ENCODE peak calls at places on chromosome 10, in five cellular contexts. One of them, this sample, is unnamed.

GRCh38 chr10:13351340-13351915 is 3.3 kb upstream of the SEPHS1 start:
- DNase-seq in heart right ventricle: no peak
- DNase-seq in lower leg skin: no peak
- DNase-seq in fibroblast of pulmonary artery: no peak
- DNase-seq in hepatocyte: no peak
- DNase-seq in this sample: no peak

GRCh38 chr10:110651044-110651958 is 7.2 kb downstream of the RBM20 start:
- DNase-seq in heart right ventricle: peak; percentile 41
- DNase-seq in lower leg skin: no peak
- DNase-seq in fibroblast of pulmonary artery: peak; percentile 26
- DNase-seq in hepatocyte: no peak
- DNase-seq in this sample: no peak

GRCh38 chr10:129760003-129760315 is 204.1 kb downstream of the EBF3 start:
- DNase-seq in heart right ventricle: no peak
- DNase-seq in lower leg skin: no peak
- DNase-seq in fibroblast of pulmonary artery: no peak
- DNase-seq in hepatocyte: no peak
- DNase-seq in this sample: no peak

GRCh38 chr10:35216303-35216905 is 89.8 kb downstream of the CREM start:
- DNase-seq in heart right ventricle: peak; percentile 57
- DNase-seq in lower leg skin: no peak
- DNase-seq in fibroblast of pulmonary artery: peak; percentile 53
- DNase-seq in hepatocyte: no peak
- DNase-seq in this sample: peak; percentile 65

GRCh38 chr10:90644165-90644564 is 213.7 kb downstream of the HTR7 start:
- DNase-seq in heart right ventricle: no peak
- DNase-seq in lower leg skin: no peak
- DNase-seq in fibroblast of pulmonary artery: peak; percentile 65
- DNase-seq in hepatocyte: no peak
- DNase-seq in this sample: no peak

GRCh38 chr10:124126711-124127385 is 33.5 kb upstream of the CHST15 start:
- DNase-seq in heart right ventricle: no peak
- DNase-seq in lower leg skin: no peak
- DNase-seq in fibroblast of pulmonary artery: no peak
- DNase-seq in hepatocyte: no peak
- DNase-seq in this sample: no peak

GRCh38 chr10:86946215-86947170 is 10.9 kb downstream of the MMRN2 start:
- DNase-seq in heart right ventricle: no peak
- DNase-seq in lower leg skin: no peak
- DNase-seq in fibroblast of pulmonary artery: no peak
- DNase-seq in hepatocyte: no peak
- DNase-seq in this sample: no peak

GRCh38 chr10:77049896-77050295 is 587.7 kb downstream of the KCNMA1 start:
- DNase-seq in heart right ventricle: no peak
- DNase-seq in lower leg skin: no peak
- DNase-seq in fibroblast of pulmonary artery: peak; percentile 36
- DNase-seq in hepatocyte: no peak
- DNase-seq in this sample: no peak

GRCh38 chr10:92284112-92284704 is 6.7 kb downstream of the CPEB3 start:
- DNase-seq in heart right ventricle: no peak
- DNase-seq in lower leg skin: no peak
- DNase-seq in fibroblast of pulmonary artery: peak; percentile 47
- DNase-seq in hepatocyte: peak; percentile 33
- DNase-seq in this sample: no peak

GRCh38 chr10:129477051-129477450 is 10.0 kb downstream of the MGMT start:
- DNase-seq in heart right ventricle: no peak
- DNase-seq in lower leg skin: no peak
- DNase-seq in fibroblast of pulmonary artery: no peak
- DNase-seq in hepatocyte: no peak
- DNase-seq in this sample: no peak

GRCh38 chr10:124566222-124566888 is 104.7 kb downstream of the LHPP start:
- DNase-seq in heart right ventricle: no peak
- DNase-seq in lower leg skin: no peak
- DNase-seq in fibroblast of pulmonary artery: no peak
- DNase-seq in hepatocyte: no peak
- DNase-seq in this sample: no peak

GRCh38 chr10:44205072-44205471 is 179.8 kb downstream of the CXCL12 start:
- DNase-seq in heart right ventricle: no peak
- DNase-seq in lower leg skin: no peak
- DNase-seq in fibroblast of pulmonary artery: peak; percentile 17
- DNase-seq in hepatocyte: no peak
- DNase-seq in this sample: no peak

GRCh38 chr10:18955041-18955440 is 93.6 kb upstream of the MALRD1 start:
- DNase-seq in heart right ventricle: no peak
- DNase-seq in lower leg skin: no peak
- DNase-seq in fibroblast of pulmonary artery: no peak
- DNase-seq in hepatocyte: no peak
- DNase-seq in this sample: no peak

GRCh38 chr10:123913688-123914268 is 22.2 kb upstream of the CPXM2 start:
- DNase-seq in heart right ventricle: peak; percentile 22
- DNase-seq in lower leg skin: no peak
- DNase-seq in fibroblast of pulmonary artery: peak; percentile 27
- DNase-seq in hepatocyte: no peak
- DNase-seq in this sample: no peak

GRCh38 chr10:71471957-71472365 is 75.2 kb downstream of the CDH23 start:
- DNase-seq in heart right ventricle: no peak
- DNase-seq in lower leg skin: no peak
- DNase-seq in fibroblast of pulmonary artery: no peak
- DNase-seq in hepatocyte: no peak
- DNase-seq in this sample: no peak

GRCh38 chr10:100586959-100587358 is 51.2 kb downstream of the HIF1AN start:
- DNase-seq in heart right ventricle: no peak
- DNase-seq in lower leg skin: no peak
- DNase-seq in fibroblast of pulmonary artery: no peak
- DNase-seq in hepatocyte: no peak
- DNase-seq in this sample: no peak

GRCh38 chr10:121294630-121295029 is 303.6 kb downstream of the FGFR2 start:
- DNase-seq in heart right ventricle: no peak
- DNase-seq in lower leg skin: no peak
- DNase-seq in fibroblast of pulmonary artery: no peak
- DNase-seq in hepatocyte: no peak
- DNase-seq in this sample: no peak

GRCh38 chr10:78258303-78259030 is 224.8 kb downstream of the RPS24 start:
- DNase-seq in heart right ventricle: no peak
- DNase-seq in lower leg skin: no peak
- DNase-seq in fibroblast of pulmonary artery: no peak
- DNase-seq in hepatocyte: no peak
- DNase-seq in this sample: no peak
- TF ChIP-seq CTCF in heart right ventricle: no peak
- TF ChIP-seq CTCF in lower leg skin: no peak
- TF ChIP-seq CTCF in fibroblast of pulmonary artery: no peak
- TF ChIP-seq CTCF in hepatocyte: no peak
- TF ChIP-seq CTCF in this sample: peak; percentile 36

GRCh38 chr10:101829561-101830315 is 11.5 kb upstream of the OGA start:
- DNase-seq in heart right ventricle: no peak
- DNase-seq in lower leg skin: no peak
- DNase-seq in fibroblast of pulmonary artery: no peak
- DNase-seq in hepatocyte: peak; percentile 79
- DNase-seq in this sample: no peak

GRCh38 chr10:101827919-101828600 is 9.8 kb upstream of the OGA start:
- DNase-seq in heart right ventricle: no peak
- DNase-seq in lower leg skin: no peak
- DNase-seq in fibroblast of pulmonary artery: no peak
- DNase-seq in hepatocyte: no peak
- DNase-seq in this sample: no peak

GRCh38 chr10:101830322-101831168 is 12.3 kb upstream of the OGA start:
- DNase-seq in heart right ventricle: peak; percentile 88
- DNase-seq in lower leg skin: peak; percentile 92
- DNase-seq in fibroblast of pulmonary artery: peak; percentile 89
- DNase-seq in hepatocyte: peak; percentile 97
- DNase-seq in this sample: peak; percentile 45

GRCh38 chr10:101826852-101827434 is 8.7 kb upstream of the OGA start:
- DNase-seq in heart right ventricle: no peak
- DNase-seq in lower leg skin: no peak
- DNase-seq in fibroblast of pulmonary artery: no peak
- DNase-seq in hepatocyte: no peak
- DNase-seq in this sample: no peak

GRCh38 chr10:101828734-101829551 is 10.7 kb upstream of the OGA start:
- DNase-seq in heart right ventricle: no peak
- DNase-seq in lower leg skin: no peak
- DNase-seq in fibroblast of pulmonary artery: no peak
- DNase-seq in hepatocyte: no peak
- DNase-seq in this sample: no peak
- H3K4me3 ChIP-seq in heart right ventricle: no peak overlapping the region
- H3K4me3 ChIP-seq in lower leg skin: no peak overlapping the region
- H3K4me3 ChIP-seq in fibroblast of pulmonary artery: no peak overlapping the region
- H3K4me3 ChIP-seq in hepatocyte: no peak overlapping the region
- H3K4me3 ChIP-seq in this sample: no peak overlapping the region

DNA sequence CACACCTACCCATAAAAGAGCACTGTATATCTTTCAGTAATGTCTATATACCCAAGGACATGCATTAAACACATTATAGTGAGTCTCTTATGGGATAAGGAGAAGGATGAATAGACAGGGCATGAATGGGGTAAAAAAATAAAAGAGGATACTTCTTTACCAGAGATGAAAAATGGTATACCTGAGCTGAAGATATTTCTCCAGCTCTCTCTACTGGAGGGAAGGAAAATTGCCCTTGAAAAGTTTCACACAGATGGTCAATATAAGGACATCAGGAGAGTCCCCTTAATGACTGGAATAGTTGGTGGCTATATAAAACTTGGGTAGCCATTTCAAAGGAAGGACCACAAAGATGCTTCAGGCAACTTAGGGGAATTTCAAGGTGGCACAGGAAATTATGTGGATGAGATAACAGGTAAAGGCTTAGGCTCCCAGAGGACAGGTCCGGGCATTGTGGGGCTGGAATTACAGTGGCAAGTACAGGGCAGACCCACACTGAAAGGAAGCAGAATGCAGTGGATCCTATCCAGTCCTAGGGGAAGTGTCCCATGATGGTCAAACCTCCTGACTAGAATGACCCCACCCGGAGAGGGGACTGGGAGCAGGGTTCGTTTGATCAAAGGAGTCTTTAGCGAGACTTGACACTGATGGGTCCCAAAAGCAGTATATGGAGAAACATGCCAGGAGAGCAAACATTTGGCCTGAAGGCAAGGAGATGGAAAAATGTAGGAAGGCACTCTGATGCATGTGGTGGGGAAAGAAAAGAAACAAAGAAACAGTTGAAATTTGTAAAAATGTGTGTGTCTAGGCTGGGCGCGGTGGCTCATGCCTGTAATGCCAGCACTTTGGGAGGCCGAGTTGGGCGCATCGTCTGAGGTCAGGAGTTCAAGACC is 35.6 kb downstream of the PLAU start:
- DNase-seq in heart right ventricle: no peak
- DNase-seq in lower leg skin: no peak
- DNase-seq in fibroblast of pulmonary artery: no peak
- DNase-seq in hepatocyte: no peak
- DNase-seq in this sample: no peak
- TF ChIP-seq CTCF in heart right ventricle: no peak
- TF ChIP-seq CTCF in lower leg skin: no peak
- TF ChIP-seq CTCF in fibroblast of pulmonary artery: no peak
- TF ChIP-seq CTCF in hepatocyte: no peak
- TF ChIP-seq CTCF in this sample: peak; percentile 14

GRCh38 chr10:97174937-97175336 is 10.8 kb downstream of the SLIT1 start:
- DNase-seq in heart right ventricle: no peak
- DNase-seq in lower leg skin: no peak
- DNase-seq in fibroblast of pulmonary artery: no peak
- DNase-seq in hepatocyte: no peak
- DNase-seq in this sample: no peak
- H3K4me3 ChIP-seq in heart right ventricle: no peak overlapping the region
- H3K4me3 ChIP-seq in lower leg skin: no peak overlapping the region
- H3K4me3 ChIP-seq in fibroblast of pulmonary artery: no peak overlapping the region
- H3K4me3 ChIP-seq in hepatocyte: no peak overlapping the region
- H3K4me3 ChIP-seq in this sample: no peak overlapping the region

GRCh38 chr10:97686301-97686961 is 610 bp downstream of the AVPI1 start:
- DNase-seq in heart right ventricle: no peak
- DNase-seq in lower leg skin: no peak
- DNase-seq in fibroblast of pulmonary artery: peak; percentile 14
- DNase-seq in hepatocyte: no peak
- DNase-seq in this sample: peak; percentile 8

GRCh38 chr10:97685395-97685958 is 1.6 kb downstream of the AVPI1 start:
- DNase-seq in heart right ventricle: no peak
- DNase-seq in lower leg skin: peak; percentile 49
- DNase-seq in fibroblast of pulmonary artery: peak; percentile 36
- DNase-seq in hepatocyte: no peak
- DNase-seq in this sample: no peak

GRCh38 chr10:97682042-97682441 is 5.0 kb downstream of the AVPI1 start:
- DNase-seq in heart right ventricle: no peak
- DNase-seq in lower leg skin: no peak
- DNase-seq in fibroblast of pulmonary artery: no peak
- DNase-seq in hepatocyte: peak; percentile 53
- DNase-seq in this sample: no peak

GRCh38 chr10:97684866-97685394 is 2.1 kb downstream of the AVPI1 start:
- DNase-seq in heart right ventricle: no peak
- DNase-seq in lower leg skin: no peak
- DNase-seq in fibroblast of pulmonary artery: peak; percentile 20
- DNase-seq in hepatocyte: no peak
- DNase-seq in this sample: no peak

GRCh38 chr10:97683556-97684357 is 3.3 kb downstream of the AVPI1 start:
- DNase-seq in heart right ventricle: no peak
- DNase-seq in lower leg skin: no peak
- DNase-seq in fibroblast of pulmonary artery: peak; percentile 34
- DNase-seq in hepatocyte: no peak
- DNase-seq in this sample: no peak
- TF ChIP-seq CTCF in heart right ventricle: no peak
- TF ChIP-seq CTCF in lower leg skin: no peak
- TF ChIP-seq CTCF in fibroblast of pulmonary artery: no peak
- TF ChIP-seq CTCF in hepatocyte: no peak
- TF ChIP-seq CTCF in this sample: no peak

GRCh38 chr10:46019541-46020343 is 10.7 kb downstream of the NCOA4 start:
- DNase-seq in heart right ventricle: peak; percentile 54
- DNase-seq in lower leg skin: no peak
- DNase-seq in fibroblast of pulmonary artery: peak; percentile 26
- DNase-seq in hepatocyte: no peak
- DNase-seq in this sample: no peak
- H3K4me3 ChIP-seq in heart right ventricle: no peak overlapping the region
- H3K4me3 ChIP-seq in lower leg skin: no peak overlapping the region
- H3K4me3 ChIP-seq in fibroblast of pulmonary artery: no peak overlapping the region
- H3K4me3 ChIP-seq in hepatocyte: no peak overlapping the region
- H3K4me3 ChIP-seq in this sample: no peak overlapping the region

GRCh38 chr10:75926763-75927162 is 495.3 kb downstream of the LRMDA start:
- DNase-seq in heart right ventricle: no peak
- DNase-seq in lower leg skin: no peak
- DNase-seq in fibroblast of pulmonary artery: no peak
- DNase-seq in hepatocyte: no peak
- DNase-seq in this sample: no peak
- TF ChIP-seq CTCF in heart right ventricle: no peak
- TF ChIP-seq CTCF in lower leg skin: no peak
- TF ChIP-seq CTCF in fibroblast of pulmonary artery: no peak
- TF ChIP-seq CTCF in hepatocyte: no peak
- TF ChIP-seq CTCF in this sample: no peak